ENCODE peak calls at places on chromosomes 2 and 18, in seven cellular contexts. One of them, this sample, is unnamed. For H3K4me1, the result is how much of the 10 kb centered on the place peaks cover.

GRCh38 chr2:204578928-204579598 is 33.8 kb downstream of the PARD3B start:
- DNase-seq in PC-9: no peak
- DNase-seq in fibroblast of lung: no peak
- DNase-seq in PC-3: no peak
- DNase-seq in GM12878: no peak
- DNase-seq in OCI-LY7: no peak
- DNase-seq in K562: no peak
- DNase-seq in this sample: no peak

GRCh38 chr2:176638167-176639015 is 369.1 kb downstream of the MTX2 start:
- DNase-seq in PC-9: no peak
- DNase-seq in fibroblast of lung: peak
- DNase-seq in PC-3: peak
- DNase-seq in GM12878: no peak
- DNase-seq in OCI-LY7: no peak
- DNase-seq in K562: peak
- DNase-seq in this sample: peak

GRCh38 chr2:74008761-74009395 is 24.2 kb downstream of the TET3 start:
- DNase-seq in PC-9: no peak
- DNase-seq in fibroblast of lung: no peak
- DNase-seq in PC-3: no peak
- DNase-seq in GM12878: no peak
- DNase-seq in OCI-LY7: no peak
- DNase-seq in K562: no peak
- DNase-seq in this sample: no peak

GRCh38 chr2:233061591-233062446 is 1.7 kb downstream of the INPP5D start:
- DNase-seq in PC-9: no peak
- DNase-seq in fibroblast of lung: no peak
- DNase-seq in PC-3: peak
- DNase-seq in GM12878: no peak
- DNase-seq in OCI-LY7: peak
- DNase-seq in K562: peak
- DNase-seq in this sample: no peak

GRCh38 chr2:85779641-85780315 is 26.0 kb downstream of the ATOH8 start:
- DNase-seq in PC-9: no peak
- DNase-seq in fibroblast of lung: no peak
- DNase-seq in PC-3: no peak
- DNase-seq in GM12878: no peak
- DNase-seq in OCI-LY7: no peak
- DNase-seq in K562: no peak
- DNase-seq in this sample: no peak

GRCh38 chr2:197028633-197029032 is 102.1 kb upstream of the PGAP1 start:
- DNase-seq in PC-9: no peak
- DNase-seq in fibroblast of lung: no peak
- DNase-seq in PC-3: no peak
- DNase-seq in GM12878: no peak
- DNase-seq in OCI-LY7: no peak
- DNase-seq in K562: no peak
- DNase-seq in this sample: no peak

GRCh38 chr2:44655401-44655864 is 286.1 kb upstream of the SIX3 start:
- DNase-seq in PC-9: no peak
- DNase-seq in fibroblast of lung: no peak
- DNase-seq in PC-3: no peak
- DNase-seq in GM12878: no peak
- DNase-seq in OCI-LY7: no peak
- DNase-seq in K562: no peak
- DNase-seq in this sample: no peak

GRCh38 chr2:1494906-1495305 is 81.6 kb downstream of the TPO start:
- DNase-seq in PC-9: no peak
- DNase-seq in fibroblast of lung: no peak
- DNase-seq in PC-3: no peak
- DNase-seq in GM12878: no peak
- DNase-seq in OCI-LY7: no peak
- DNase-seq in K562: no peak
- DNase-seq in this sample: no peak

GRCh38 chr2:238602223-238602945 is 175.7 kb downstream of the ASB1 start:
- DNase-seq in PC-9: no peak
- DNase-seq in fibroblast of lung: no peak
- DNase-seq in PC-3: no peak
- DNase-seq in GM12878: no peak
- DNase-seq in OCI-LY7: no peak
- DNase-seq in K562: no peak
- DNase-seq in this sample: no peak

GRCh38 chr2:217802261-217802660 is 200.5 kb downstream of the TNS1 start:
- DNase-seq in PC-9: no peak
- DNase-seq in fibroblast of lung: no peak
- DNase-seq in PC-3: no peak
- DNase-seq in GM12878: no peak
- DNase-seq in OCI-LY7: no peak
- DNase-seq in K562: no peak
- DNase-seq in this sample: no peak

GRCh38 chr2:130339885-130340745 is 2.6 kb upstream of the IMP4 start:
- DNase-seq in PC-9: no peak
- DNase-seq in fibroblast of lung: no peak
- DNase-seq in PC-3: no peak
- DNase-seq in GM12878: no peak
- DNase-seq in OCI-LY7: no peak
- DNase-seq in K562: peak
- DNase-seq in this sample: no peak

GRCh38 chr2:106181064-106181463 is 13.0 kb downstream of the UXS1 start:
- DNase-seq in PC-9: no peak
- DNase-seq in fibroblast of lung: no peak
- DNase-seq in PC-3: no peak
- DNase-seq in GM12878: no peak
- DNase-seq in OCI-LY7: no peak
- DNase-seq in K562: no peak
- DNase-seq in this sample: no peak

GRCh38 chr2:202042444-202042843 is 8.8 kb downstream of the FZD7 start:
- DNase-seq in PC-9: no peak
- DNase-seq in fibroblast of lung: no peak
- DNase-seq in PC-3: peak
- DNase-seq in GM12878: no peak
- DNase-seq in OCI-LY7: no peak
- DNase-seq in K562: no peak
- DNase-seq in this sample: no peak

GRCh38 chr18:8139971-8140406 is 469.2 kb upstream of the RAB12 start:
- DNase-seq in PC-9: no peak
- DNase-seq in fibroblast of lung: no peak
- DNase-seq in PC-3: no peak
- DNase-seq in GM12878: no peak
- DNase-seq in OCI-LY7: no peak
- DNase-seq in K562: no peak
- DNase-seq in this sample: no peak

GRCh38 chr2:157897106-157897971 is 21.2 kb upstream of the ACVR1 start:
- DNase-seq in PC-9: no peak
- DNase-seq in fibroblast of lung: no peak
- DNase-seq in PC-3: no peak
- DNase-seq in GM12878: no peak
- DNase-seq in OCI-LY7: peak
- DNase-seq in K562: no peak
- DNase-seq in this sample: no peak

GRCh38 chr18:28040216-28040615 is 136.7 kb downstream of the CDH2 start:
- DNase-seq in PC-9: no peak
- DNase-seq in fibroblast of lung: no peak
- DNase-seq in PC-3: no peak
- DNase-seq in GM12878: no peak
- DNase-seq in OCI-LY7: no peak
- DNase-seq in K562: no peak
- DNase-seq in this sample: no peak
- H3K4me1 ChIP-seq in PC-9: under half
- H3K4me1 ChIP-seq in fibroblast of lung: under half
- H3K4me1 ChIP-seq in PC-3: under half
- H3K4me1 ChIP-seq in GM12878: under half
- H3K4me1 ChIP-seq in OCI-LY7: under half
- H3K4me1 ChIP-seq in K562: under half
- H3K4me1 ChIP-seq in this sample: half or more

DNA sequence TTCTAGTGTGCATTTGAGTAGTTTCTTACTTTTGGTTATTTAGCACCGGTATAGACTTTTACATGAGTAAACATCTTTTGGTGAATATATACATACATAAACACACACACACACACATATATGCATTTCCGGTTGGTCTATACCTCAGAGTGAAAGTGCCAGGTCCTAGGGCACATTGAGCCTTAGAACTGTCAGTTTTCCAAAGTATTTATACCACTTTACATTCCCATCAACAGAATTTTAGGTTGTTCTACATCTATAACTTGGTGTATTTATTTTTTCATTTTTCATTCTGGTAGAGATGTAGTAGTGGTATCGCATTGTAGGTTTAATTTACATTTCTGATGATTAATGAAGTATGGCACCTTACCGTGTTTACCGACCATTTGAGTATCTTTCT is 22.6 kb downstream of the MMADHC start:
- DNase-seq in PC-9: no peak
- DNase-seq in fibroblast of lung: no peak
- DNase-seq in PC-3: no peak
- DNase-seq in GM12878: no peak
- DNase-seq in OCI-LY7: no peak
- DNase-seq in K562: no peak
- DNase-seq in this sample: no peak
- H3K4me2 ChIP-seq in PC-9: no peak
- H3K4me2 ChIP-seq in fibroblast of lung: no peak
- H3K4me2 ChIP-seq in PC-3: no peak
- H3K4me2 ChIP-seq in GM12878: no peak
- H3K4me2 ChIP-seq in OCI-LY7: no peak
- H3K4me2 ChIP-seq in K562: no peak
- H3K4me2 ChIP-seq in this sample: no peak

GRCh38 chr2:165795011-165795410 is 964 bp upstream of the GALNT3 start:
- DNase-seq in PC-9: peak
- DNase-seq in fibroblast of lung: peak
- DNase-seq in PC-3: peak
- DNase-seq in GM12878: no peak
- DNase-seq in OCI-LY7: no peak
- DNase-seq in K562: no peak
- DNase-seq in this sample: peak

GRCh38 chr2:165796129-165796528 is 2.1 kb upstream of the GALNT3 start:
- DNase-seq in PC-9: no peak
- DNase-seq in fibroblast of lung: no peak
- DNase-seq in PC-3: no peak
- DNase-seq in GM12878: no peak
- DNase-seq in OCI-LY7: no peak
- DNase-seq in K562: no peak
- DNase-seq in this sample: no peak

GRCh38 chr2:165793779-165794519 is at the start of gene GALNT3:
- DNase-seq in PC-9: peak
- DNase-seq in fibroblast of lung: no peak
- DNase-seq in PC-3: peak
- DNase-seq in GM12878: no peak
- DNase-seq in OCI-LY7: no peak
- DNase-seq in K562: no peak
- DNase-seq in this sample: no peak

GRCh38 chr2:165794520-165794882 is 454 bp upstream of the GALNT3 start:
- DNase-seq in PC-9: peak
- DNase-seq in fibroblast of lung: peak
- DNase-seq in PC-3: peak
- DNase-seq in GM12878: peak
- DNase-seq in OCI-LY7: no peak
- DNase-seq in K562: no peak
- DNase-seq in this sample: peak

DNA sequence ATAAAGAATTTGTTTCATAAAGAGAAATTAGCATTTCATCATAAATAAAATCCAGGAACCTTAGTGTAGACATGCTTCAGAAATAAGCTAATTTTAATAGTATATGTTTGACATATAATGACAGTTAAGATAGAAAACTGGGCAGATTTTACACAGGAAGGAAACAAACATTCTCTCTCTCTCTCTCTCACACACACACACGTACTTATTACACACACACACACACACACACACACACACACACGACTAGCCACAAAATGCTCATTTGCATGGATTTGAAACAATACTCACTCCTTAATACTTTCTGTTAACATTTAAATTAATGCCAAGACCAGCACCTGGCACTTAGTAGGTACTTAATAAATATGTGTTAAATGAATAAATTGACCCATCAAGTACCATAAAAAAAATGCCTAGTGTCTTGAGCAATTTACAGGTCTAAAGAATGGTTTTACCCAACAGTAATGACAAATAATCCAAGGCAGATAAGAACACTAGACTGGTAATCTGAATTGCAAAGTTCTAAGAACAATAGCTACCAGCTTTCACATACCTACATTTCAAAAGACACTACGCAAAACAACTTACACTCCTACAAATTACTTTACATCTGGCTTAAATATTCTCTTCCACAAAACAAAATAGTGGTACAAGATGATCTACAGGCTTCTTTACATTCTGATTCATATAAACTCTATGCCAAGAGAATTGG is 2.9 kb upstream of the GALNT3 start:
- DNase-seq in PC-9: no peak
- DNase-seq in fibroblast of lung: no peak
- DNase-seq in PC-3: no peak
- DNase-seq in GM12878: no peak
- DNase-seq in OCI-LY7: no peak
- DNase-seq in K562: no peak
- DNase-seq in this sample: no peak
- H3K4me1 ChIP-seq in PC-9: under half
- H3K4me1 ChIP-seq in fibroblast of lung: under half
- H3K4me1 ChIP-seq in PC-3: under half
- H3K4me1 ChIP-seq in GM12878: under half
- H3K4me1 ChIP-seq in OCI-LY7: under half
- H3K4me1 ChIP-seq in K562: under half
- H3K4me1 ChIP-seq in this sample: under half

GRCh38 chr2:184599875-184600227 is 1.5 kb downstream of the ZNF804A start:
- DNase-seq in PC-9: no peak
- DNase-seq in fibroblast of lung: peak
- DNase-seq in PC-3: no peak
- DNase-seq in GM12878: no peak
- DNase-seq in OCI-LY7: peak
- DNase-seq in K562: no peak
- DNase-seq in this sample: peak
- H3K4me2 ChIP-seq in PC-9: no peak
- H3K4me2 ChIP-seq in fibroblast of lung: peak
- H3K4me2 ChIP-seq in PC-3: peak
- H3K4me2 ChIP-seq in GM12878: no peak
- H3K4me2 ChIP-seq in OCI-LY7: peak
- H3K4me2 ChIP-seq in K562: peak
- H3K4me2 ChIP-seq in this sample: peak

DNA sequence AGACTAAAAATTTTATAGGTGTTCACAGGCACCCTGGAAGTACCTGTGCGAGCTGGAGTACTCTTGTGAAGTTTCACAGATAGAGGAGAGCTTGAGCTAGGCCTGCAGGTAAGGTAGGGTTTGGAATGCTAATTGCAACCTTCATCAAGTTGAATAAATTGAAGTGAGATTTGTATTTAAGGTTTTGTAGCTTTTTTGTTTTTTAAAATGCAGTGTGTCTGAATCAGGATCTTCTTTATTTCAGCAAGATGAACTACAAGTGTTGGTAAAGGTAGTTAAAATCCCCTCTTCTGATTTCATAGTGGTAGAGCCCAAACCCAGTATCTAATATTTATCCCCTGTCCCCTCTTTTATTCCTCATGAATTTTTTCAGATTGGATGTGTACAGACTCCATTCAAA is 45.5 kb downstream of the MGAT5 start:
- DNase-seq in PC-9: no peak
- DNase-seq in fibroblast of lung: no peak
- DNase-seq in PC-3: no peak
- DNase-seq in GM12878: no peak
- DNase-seq in OCI-LY7: no peak
- DNase-seq in K562: no peak
- DNase-seq in this sample: no peak
- H3K4me1 ChIP-seq in PC-9: under half
- H3K4me1 ChIP-seq in fibroblast of lung: under half
- H3K4me1 ChIP-seq in PC-3: under half
- H3K4me1 ChIP-seq in GM12878: under half
- H3K4me1 ChIP-seq in OCI-LY7: under half
- H3K4me1 ChIP-seq in K562: under half
- H3K4me1 ChIP-seq in this sample: under half

This sample was measured in astrocyte.